ENCODE peak calls at places on chromosomes 16 and 17, in five cellular contexts. W, J, Q, P and H are unnamed samples. For H3K36me3, the result is how much of the 10 kb centered on the place peaks cover.

GRCh38 chr16:67767953-67768352 is 38.4 kb downstream of the RANBP10 start:
- DNase-seq in W (no peak), P (no peak), J (no peak), Q (no peak), H (no peak)

GRCh38 chr17:17990282-17990681 is 17.6 kb downstream of the DRC3 start:
- DNase-seq in Q (no peak), W (no peak), P (no peak), J (no peak), H (no peak)

GRCh38 chr16:82653550-82654511 is 27.1 kb downstream of the CDH13 start:
- DNase-seq in P (no peak), J (no peak), Q (no peak), W (no peak), H (no peak)

GRCh38 chr17:45660474-45660873 is 123.6 kb upstream of the CRHR1 start:
- DNase-seq in Q (no peak), P (no peak), W (no peak), J (no peak), H (no peak)

GRCh38 chr17:72498671-72499210 is 377.9 kb downstream of the SOX9 start:
- DNase-seq in W (no peak), P (no peak), Q (no peak), J (no peak), H (no peak)

GRCh38 chr17:77253611-77254051 is 112.9 kb downstream of the SEC14L1 start:
- DNase-seq in Q (no peak), W (no peak), J (no peak), P (no peak), H (no peak)

GRCh38 chr17:17416400-17417360 is 60.1 kb upstream of the MED9 start:
- DNase-seq in W (no peak), Q (peak), J (no peak), P (peak), H (no peak)

GRCh38 chr17:75250009-75250471 is 11.4 kb downstream of the GGA3 start:
- DNase-seq in P (peak), W (no peak), J (no peak), Q (no peak), H (no peak)

GRCh38 chr16:53924311-53924860 is 220.4 kb downstream of the FTO start:
- DNase-seq in W (no peak), Q (no peak), P (no peak), J (no peak), H (no peak)

GRCh38 chr17:49995055-49995738 is at the start of gene DLX3:
- DNase-seq in P (peak), J (peak), W (peak), Q (peak), H (peak)

GRCh38 chr17:32688221-32688620 is 188.7 kb downstream of the MYO1D start:
- DNase-seq in W (no peak), J (no peak), P (no peak), Q (no peak), H (no peak)

DNA sequence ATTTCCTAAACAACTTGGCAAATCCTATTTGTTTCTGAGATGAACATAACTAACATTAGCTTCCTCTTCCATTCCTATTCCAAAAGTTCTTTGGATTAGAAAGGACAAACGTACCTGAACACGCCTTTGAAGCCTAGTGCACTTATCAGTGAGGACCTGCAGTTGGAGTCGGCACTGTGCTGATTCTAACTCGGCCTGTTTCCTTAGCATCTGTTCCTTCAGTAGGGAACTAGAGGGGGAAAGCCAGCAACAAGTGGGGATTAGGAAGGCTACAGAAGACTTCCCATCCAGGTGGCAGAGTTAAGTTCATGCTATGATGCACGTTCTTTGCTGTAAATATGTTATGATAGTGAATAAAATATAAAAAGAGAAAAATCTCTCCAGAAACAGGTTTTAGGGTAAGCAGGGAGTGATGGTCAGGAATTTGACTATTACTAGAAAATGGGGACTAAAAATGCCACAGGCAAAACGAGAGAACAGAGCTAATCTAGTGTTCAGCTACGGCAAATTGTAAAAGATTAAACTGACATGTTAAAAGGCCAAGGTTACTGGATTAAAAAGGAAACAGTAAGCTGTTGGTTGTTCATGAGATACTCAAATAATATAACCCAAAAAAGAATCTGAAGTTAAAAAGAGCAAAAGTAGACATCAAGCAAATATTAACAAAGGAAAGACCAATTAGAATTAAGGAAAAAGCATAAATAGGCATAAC is 28.8 kb downstream of the RFWD3 start:
- DNase-seq in P (no peak), Q (no peak), W (no peak), J (no peak), H (no peak)
- TF ChIP-seq CTCF in P (no peak), Q (no peak), W (no peak), J (no peak), H (no peak)

DNA sequence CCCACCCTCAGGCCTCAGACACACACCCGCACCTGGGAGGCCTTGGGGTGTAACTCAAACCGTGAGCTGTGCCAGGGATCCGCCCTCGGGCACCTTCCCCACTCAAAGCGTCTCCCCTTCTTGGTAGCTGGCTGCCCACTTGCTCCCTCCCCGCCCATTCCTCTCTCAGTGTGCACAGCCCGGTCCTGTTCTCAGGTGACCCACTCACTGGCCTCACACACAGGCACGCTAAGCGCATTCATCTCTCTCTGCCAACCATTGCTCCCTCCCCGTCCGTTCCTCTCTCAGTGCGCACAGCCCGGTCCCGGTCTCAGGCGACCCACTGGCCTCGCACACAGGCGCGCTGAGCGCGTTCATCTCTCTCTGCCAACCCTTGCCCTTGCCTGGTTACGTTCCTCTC is 20.8 kb downstream of the WDR45B start:
- DNase-seq in W (no peak), Q (peak), J (no peak), P (no peak), H (no peak)
- H3K36me3 ChIP-seq in W (half or more), Q (half or more), J (under half), P (under half), H (half or more)

DNA sequence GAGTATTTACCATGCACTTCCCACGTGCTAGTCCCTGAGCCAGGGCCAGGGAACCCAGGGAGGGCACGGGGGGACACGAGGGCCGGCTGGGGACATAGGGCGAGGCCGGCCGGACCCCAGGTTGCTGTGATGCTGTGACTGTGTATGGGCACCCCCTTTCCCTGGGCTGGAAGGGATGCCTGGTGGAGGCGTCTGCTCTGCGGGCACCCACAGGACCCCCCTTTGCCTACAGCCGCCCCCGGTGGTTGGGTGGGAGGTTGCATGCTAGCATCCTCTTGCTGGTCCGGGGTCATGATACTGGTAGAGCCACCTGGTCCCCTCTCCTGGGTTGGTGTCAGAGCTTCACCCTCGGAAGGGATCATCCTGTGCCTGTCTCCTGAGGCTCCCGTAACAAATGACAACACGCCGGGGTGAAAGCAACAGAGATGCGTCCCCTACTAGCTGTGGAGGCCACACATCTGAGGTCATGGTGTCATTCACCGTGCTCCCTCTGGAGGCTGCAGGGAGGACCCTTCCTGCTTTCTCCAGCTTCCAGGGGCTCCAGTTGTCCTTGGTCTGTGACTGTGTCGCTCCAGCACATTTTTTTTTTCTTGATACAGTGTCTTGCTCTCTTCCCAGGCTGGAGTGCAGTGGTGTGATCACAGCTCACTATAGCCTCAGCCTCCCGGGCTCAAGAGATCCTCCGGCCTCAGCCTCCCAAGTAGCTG is 3.1 kb upstream of the CIAO3 start:
- DNase-seq in Q (no peak), W (peak), J (no peak), P (no peak), H (no peak)
- TF ChIP-seq CTCF in Q (no peak), W (peak), J (no peak), P (no peak), H (peak)

DNA sequence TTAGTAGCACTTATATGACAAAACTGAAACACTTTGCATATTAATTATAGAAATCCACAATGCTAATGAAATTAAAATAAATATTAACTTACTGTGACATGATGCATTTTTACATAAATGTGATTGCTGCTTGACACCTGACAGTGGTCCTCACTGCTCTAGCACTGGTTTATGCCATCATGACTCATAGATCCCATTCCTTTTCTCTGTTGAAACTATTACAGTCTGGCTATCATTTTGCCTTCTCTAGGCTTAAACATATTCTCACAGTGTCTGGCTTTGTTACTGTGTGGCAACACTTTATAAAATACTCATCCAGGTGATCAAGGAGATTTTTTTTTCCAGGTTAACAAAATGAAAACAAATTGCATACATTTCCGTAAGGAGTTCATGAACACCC is 108.0 kb downstream of the MRTFB start:
- DNase-seq in P (no peak), J (no peak), Q (no peak), W (no peak), H (no peak)
- H3K36me3 ChIP-seq in P (under half), J (under half), Q (under half), W (under half), H (under half)

DNA sequence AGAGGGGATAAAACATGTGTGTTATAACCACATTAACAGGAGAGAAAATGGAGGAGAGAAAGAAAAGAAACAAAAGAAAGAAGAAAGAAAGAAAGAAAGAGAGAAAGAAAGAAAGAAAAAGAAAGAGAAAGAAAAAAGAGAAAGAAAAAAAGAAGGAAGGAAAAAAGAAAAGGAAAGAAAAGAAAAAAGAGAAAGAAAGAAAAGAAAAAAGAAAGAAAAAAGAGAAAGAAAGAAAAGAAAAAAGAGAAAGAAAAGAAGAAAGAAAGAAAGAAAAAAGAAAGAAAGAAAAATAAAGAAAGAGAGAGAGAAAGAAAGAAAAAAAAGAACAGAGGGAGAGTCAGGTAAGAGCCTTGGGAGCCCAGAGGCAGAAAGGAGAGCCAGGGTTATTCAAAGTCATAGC is 446.6 kb upstream of the ASIC2 start:
- DNase-seq in J (no peak), Q (no peak), P (no peak), W (no peak), H (no peak)
- TF ChIP-seq CTCF in J (no peak), Q (no peak), P (no peak), W (no peak), H (no peak)

GRCh38 chr16:11759997-11760396 is 17.3 kb upstream of the TXNDC11 start:
- DNase-seq in W (no peak), P (no peak), J (no peak), Q (no peak), H (no peak)
- H3K36me3 ChIP-seq in W (half or more), P (under half), J (under half), Q (half or more), H (half or more)

GRCh38 chr16:57297856-57298255 is 13.4 kb upstream of the PLLP start:
- DNase-seq in P (peak), W (no peak), Q (no peak), J (no peak), H (no peak)

GRCh38 chr16:57301126-57301817 is 16.8 kb upstream of the PLLP start:
- DNase-seq in W (no peak), Q (no peak), P (no peak), J (peak), H (no peak)

GRCh38 chr16:57299009-57299718 is 14.7 kb upstream of the PLLP start:
- DNase-seq in W (peak), P (no peak), Q (peak), J (peak), H (peak)

GRCh38 chr16:57300387-57301125 is 16.1 kb upstream of the PLLP start:
- DNase-seq in W (peak), Q (peak), P (peak), J (peak), H (peak)

DNA sequence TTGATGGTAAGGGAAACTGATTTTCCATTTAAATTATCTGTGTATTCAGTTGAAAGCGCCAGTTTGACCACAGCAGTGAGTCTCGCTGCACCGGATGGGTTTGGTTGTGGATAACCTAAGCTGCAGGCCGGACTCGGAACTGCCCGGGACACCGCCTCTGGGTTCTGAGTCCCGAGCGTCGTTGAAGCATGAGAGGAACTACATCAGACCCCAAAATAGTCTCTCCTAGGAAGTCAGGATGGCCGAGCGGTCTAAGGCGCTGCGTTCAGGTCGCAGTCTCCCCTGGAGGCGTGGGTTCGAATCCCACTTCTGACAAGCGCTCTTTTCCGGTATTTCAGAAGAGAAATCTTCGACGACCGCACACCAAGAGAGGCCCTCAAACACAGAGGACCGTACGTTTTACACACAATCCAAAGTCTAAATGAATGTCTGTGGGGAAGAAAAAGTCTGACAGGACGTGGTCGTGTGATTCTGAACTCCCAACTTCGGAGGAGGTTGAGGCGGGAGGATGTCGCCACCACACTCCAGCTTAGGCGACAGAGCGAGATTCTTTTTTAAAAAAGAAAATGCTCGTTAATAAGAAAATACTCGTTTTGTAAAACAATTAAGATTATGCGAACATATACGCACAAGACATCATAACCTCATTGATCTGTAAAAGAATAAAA is 15.4 kb upstream of the PLLP start:
- DNase-seq in Q (peak), P (peak), J (peak), W (peak), H (peak)
- TF ChIP-seq CTCF in Q (peak), P (no peak), J (no peak), W (no peak), H (no peak)

GRCh38 chr16:57462209-57462977 is at the start of gene POLR2C:
- DNase-seq in W (peak), P (peak), Q (peak), J (peak), H (peak)
- H3K36me3 ChIP-seq in W (half or more), P (under half), Q (half or more), J (under half), H (half or more)

GRCh38 chr17:31649302-31649701 is 209.7 kb downstream of the COPRS start:
- DNase-seq in J (no peak), P (no peak), W (no peak), Q (no peak), H (no peak)

GRCh38 chr17:31650756-31651520 is 208.1 kb downstream of the COPRS start:
- DNase-seq in Q (no peak), P (no peak), J (no peak), W (no peak), H (no peak)

GRCh38 chr17:31646642-31647041 is 212.4 kb downstream of the COPRS start:
- DNase-seq in P (no peak), J (no peak), W (no peak), Q (no peak), H (no peak)

GRCh38 chr17:31645351-31645750 is 213.7 kb downstream of the COPRS start:
- DNase-seq in P (no peak), Q (no peak), J (no peak), W (no peak), H (no peak)
- TF ChIP-seq CTCF in P (no peak), Q (no peak), J (no peak), W (no peak), H (peak)